ENCODE peak calls at places on chromosome 3, in six cellular contexts. N is GM06990; L is CD8-positive, alpha-beta memory T cell; V is transverse colon; H is cardiac muscle cell; X is uterus. T is an unnamed sample.

GRCh38 chr3:14791343-14791945 is 27.3 kb upstream of the FGD5 start:
- DNase-seq in V (peak), N (peak), L (no peak), X (peak), H (peak), T (peak)

GRCh38 chr3:20022954-20023644 is 11.0 kb upstream of the PP2D1 start:
- DNase-seq in V (no peak), X (no peak), H (no peak), N (no peak), L (no peak), T (no peak)

GRCh38 chr3:37126856-37127255 is 47.5 kb downstream of the LRRFIP2 start:
- DNase-seq in X (no peak), V (no peak), L (no peak), H (no peak), N (no peak), T (no peak)

GRCh38 chr3:116777181-116777840 is 67.7 kb downstream of the TUSC7 start:
- DNase-seq in N (no peak), H (peak), X (no peak), V (no peak), L (no peak), T (no peak)

GRCh38 chr3:197736010-197736490 is 654 bp downstream of the RUBCN start:
- DNase-seq in L (peak), H (peak), V (peak), X (no peak), N (peak), T (no peak)

GRCh38 chr3:77303943-77304778 is 264.3 kb downstream of the ROBO2 start:
- DNase-seq in L (no peak), X (no peak), V (no peak), N (no peak), H (peak), T (no peak)

GRCh38 chr3:164488893-164489292 is 589.4 kb downstream of the SI start:
- DNase-seq in X (no peak), L (no peak), N (no peak), H (no peak), V (no peak), T (no peak)

GRCh38 chr3:32681811-32682210 is 3.2 kb upstream of the CNOT10 start:
- DNase-seq in L (no peak), V (no peak), N (no peak), X (no peak), H (no peak), T (no peak)

GRCh38 chr3:72447059-72447946 is 400.9 kb downstream of the SHQ1 start:
- DNase-seq in L (peak), V (peak), X (peak), H (peak), N (peak), T (peak)
- H3K4me3 ChIP-seq in L (no peak), V (peak), X (peak), H (peak), N (peak), T (peak)

DNA sequence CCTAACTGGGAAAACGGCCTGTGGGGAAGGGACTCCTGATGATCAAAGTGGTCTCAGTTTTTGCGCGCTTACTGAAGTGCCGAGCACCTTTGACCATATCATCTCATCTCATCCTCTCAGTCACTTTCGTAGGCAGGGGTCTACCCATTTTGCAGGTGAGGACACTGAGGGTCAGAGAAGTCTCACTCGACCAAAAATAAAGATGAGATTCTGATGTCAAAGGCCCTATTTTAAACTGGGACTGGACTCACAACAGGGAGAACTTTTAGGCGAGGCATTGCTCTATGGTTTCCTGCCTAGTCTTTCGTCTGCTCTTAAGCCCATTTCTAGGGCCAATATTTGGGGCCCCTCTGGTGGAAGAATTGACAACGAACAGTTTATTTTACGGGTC is 830 bp downstream of the SLC6A11 start:
- DNase-seq in H (no peak), V (no peak), L (no peak), N (no peak), X (no peak), T (no peak)
- H3K4me3 ChIP-seq in H (no peak), V (no peak), L (no peak), N (no peak), X (no peak), T (no peak)

GRCh38 chr3:126355251-126355650 is 2.0 kb downstream of the KLF15 start:
- DNase-seq in N (no peak), V (no peak), H (no peak), L (no peak), X (no peak), T (no peak)
- H3K4me3 ChIP-seq in N (no peak), V (peak), H (peak), L (no peak), X (peak), T (peak)

GRCh38 chr3:186360779-186361178 is 1.3 kb downstream of the DGKG start:
- DNase-seq in N (peak), H (peak), V (no peak), X (no peak), L (no peak), T (peak)
- H3K4me3 ChIP-seq in N (no peak), H (peak), V (peak), X (no peak), L (no peak), T (peak)

GRCh38 chr3:59606638-59607262 is 556.9 kb upstream of the CFAP20DC start:
- DNase-seq in X (no peak), N (no peak), V (no peak), L (no peak), H (peak), T (no peak)

GRCh38 chr3:59611649-59612431 is 562.0 kb upstream of the CFAP20DC start:
- DNase-seq in H (no peak), N (no peak), L (no peak), V (no peak), X (no peak), T (no peak)

GRCh38 chr3:59607628-59608027 is 557.8 kb upstream of the CFAP20DC start:
- DNase-seq in N (no peak), X (no peak), H (peak), V (no peak), L (no peak), T (no peak)

GRCh38 chr3:59608356-59608755 is 558.5 kb upstream of the CFAP20DC start:
- DNase-seq in X (no peak), L (no peak), N (no peak), H (no peak), V (no peak), T (no peak)

DNA sequence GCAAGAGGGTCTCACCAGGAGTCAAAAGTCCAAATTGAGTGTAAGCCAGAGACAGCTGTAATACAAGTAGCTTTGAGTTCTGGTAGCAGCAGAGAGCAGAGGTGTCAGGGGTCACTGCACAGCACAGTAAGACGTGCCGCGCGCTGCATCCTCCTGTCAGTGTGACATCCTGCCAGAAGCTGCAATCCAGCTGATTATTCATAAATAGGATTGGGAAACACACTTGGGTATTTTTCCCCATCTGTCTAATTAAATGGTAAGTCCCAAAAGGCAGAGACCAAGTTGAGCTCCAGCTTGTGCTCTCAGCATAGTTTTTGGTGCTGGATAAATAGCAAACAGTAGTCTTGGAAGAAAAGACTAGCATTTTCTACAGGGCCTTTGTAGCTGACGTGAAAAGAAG is 560.1 kb upstream of the CFAP20DC start:
- DNase-seq in H (no peak), V (no peak), X (peak), N (no peak), L (no peak), T (no peak)
- H3K4me3 ChIP-seq in H (no peak), V (no peak), X (no peak), N (no peak), L (no peak), T (no peak)

DNA sequence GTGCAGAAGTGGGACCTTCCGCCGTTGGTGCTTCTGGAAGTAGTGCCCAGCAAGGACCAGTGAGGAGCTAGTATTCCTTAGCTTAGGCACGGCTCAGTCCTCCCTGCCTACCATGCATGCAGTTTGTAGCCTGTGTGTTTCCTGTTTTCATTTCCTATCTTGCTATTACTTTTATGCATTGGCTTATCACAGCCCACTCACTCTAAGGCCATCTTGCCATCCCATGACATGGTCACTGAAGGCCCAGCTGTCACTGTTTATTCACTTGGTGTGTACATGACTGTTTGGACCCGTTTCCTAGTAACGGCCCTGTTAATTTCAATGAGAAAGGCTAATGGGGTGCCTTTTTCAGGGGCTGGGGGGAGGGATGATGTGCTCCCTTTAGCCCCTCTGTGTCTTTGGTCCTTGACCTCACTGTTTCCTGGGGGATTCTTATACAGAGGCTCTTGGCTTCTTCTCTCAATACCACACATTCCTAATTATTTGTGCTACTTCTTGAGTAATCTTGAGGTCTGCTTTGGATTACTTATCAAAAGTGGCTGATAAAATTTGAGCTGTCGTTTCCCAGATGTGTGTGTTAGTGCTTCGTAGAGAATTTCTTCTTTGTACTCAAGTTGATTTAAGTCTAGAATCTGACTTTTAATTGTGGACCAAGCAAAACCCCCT is 24.5 kb upstream of the TRAK1 start:
- DNase-seq in N (no peak), V (no peak), X (no peak), L (no peak), H (no peak), T (peak)
- H3K4me3 ChIP-seq in N (peak), V (no peak), X (no peak), L (no peak), H (no peak), T (no peak)